ENCODE peak calls at places on chromosome 21, in ten cellular contexts. One of them, this sample, is unnamed. For H3K4me1, the result is how much of the 10 kb centered on the place peaks cover.

GRCh38 chr21:33026878-33027400 is 1.2 kb downstream of the OLIG2 start:
- DNase-seq in body of pancreas: no peak
- DNase-seq in heart left ventricle: no peak
- DNase-seq in adrenal gland: no peak
- DNase-seq in ovary: no peak
- DNase-seq in hepatocyte: no peak
- DNase-seq in CD8-positive, alpha-beta memory T cell: no peak
- DNase-seq in transverse colon: no peak
- DNase-seq in cardiac muscle cell: no peak
- DNase-seq in RWPE2: no peak
- DNase-seq in this sample: no peak

GRCh38 chr21:35268261-35268660 is 219.2 kb upstream of the RUNX1 start:
- DNase-seq in body of pancreas: no peak
- DNase-seq in RWPE2: no peak
- DNase-seq in cardiac muscle cell: no peak
- DNase-seq in heart left ventricle: no peak
- DNase-seq in CD8-positive, alpha-beta memory T cell: no peak
- DNase-seq in hepatocyte: no peak
- DNase-seq in adrenal gland: no peak
- DNase-seq in ovary: no peak
- DNase-seq in transverse colon: no peak
- DNase-seq in this sample: no peak

GRCh38 chr21:14836950-14837349 is 227.8 kb downstream of the NRIP1 start:
- DNase-seq in transverse colon: no peak
- DNase-seq in RWPE2: no peak
- DNase-seq in heart left ventricle: no peak
- DNase-seq in body of pancreas: no peak
- DNase-seq in cardiac muscle cell: no peak
- DNase-seq in adrenal gland: no peak
- DNase-seq in CD8-positive, alpha-beta memory T cell: no peak
- DNase-seq in hepatocyte: no peak
- DNase-seq in ovary: no peak
- DNase-seq in this sample: no peak

GRCh38 chr21:40622531-40622930 is 224.4 kb downstream of the DSCAM start:
- DNase-seq in cardiac muscle cell: peak
- DNase-seq in transverse colon: no peak
- DNase-seq in heart left ventricle: no peak
- DNase-seq in body of pancreas: no peak
- DNase-seq in RWPE2: no peak
- DNase-seq in hepatocyte: peak
- DNase-seq in adrenal gland: no peak
- DNase-seq in ovary: no peak
- DNase-seq in CD8-positive, alpha-beta memory T cell: no peak
- DNase-seq in this sample: no peak

GRCh38 chr21:35565204-35565611 is 495.1 kb downstream of the SETD4 start:
- DNase-seq in cardiac muscle cell: no peak
- DNase-seq in RWPE2: no peak
- DNase-seq in adrenal gland: peak
- DNase-seq in CD8-positive, alpha-beta memory T cell: no peak
- DNase-seq in heart left ventricle: peak
- DNase-seq in body of pancreas: no peak
- DNase-seq in transverse colon: no peak
- DNase-seq in hepatocyte: peak
- DNase-seq in ovary: no peak
- DNase-seq in this sample: peak

GRCh38 chr21:23452384-23453083 is 2154.7 kb downstream of the MRPL39 start:
- DNase-seq in heart left ventricle: no peak
- DNase-seq in CD8-positive, alpha-beta memory T cell: no peak
- DNase-seq in body of pancreas: peak
- DNase-seq in hepatocyte: peak
- DNase-seq in adrenal gland: peak
- DNase-seq in cardiac muscle cell: peak
- DNase-seq in RWPE2: no peak
- DNase-seq in ovary: no peak
- DNase-seq in transverse colon: no peak
- DNase-seq in this sample: peak

GRCh38 chr21:31530918-31531705 is 128.4 kb upstream of the SOD1 start:
- DNase-seq in heart left ventricle: no peak
- DNase-seq in CD8-positive, alpha-beta memory T cell: no peak
- DNase-seq in body of pancreas: peak
- DNase-seq in transverse colon: peak
- DNase-seq in hepatocyte: peak
- DNase-seq in cardiac muscle cell: peak
- DNase-seq in ovary: no peak
- DNase-seq in adrenal gland: no peak
- DNase-seq in RWPE2: no peak
- DNase-seq in this sample: peak

GRCh38 chr21:39852021-39852721 is 15.1 kb upstream of the PCP4 start:
- DNase-seq in hepatocyte: peak
- DNase-seq in ovary: no peak
- DNase-seq in cardiac muscle cell: no peak
- DNase-seq in transverse colon: no peak
- DNase-seq in adrenal gland: no peak
- DNase-seq in body of pancreas: no peak
- DNase-seq in heart left ventricle: no peak
- DNase-seq in CD8-positive, alpha-beta memory T cell: no peak
- DNase-seq in RWPE2: no peak
- DNase-seq in this sample: no peak

GRCh38 chr21:45516071-45516670 is 26.1 kb downstream of the SLC19A1 start:
- DNase-seq in CD8-positive, alpha-beta memory T cell: no peak
- DNase-seq in RWPE2: peak
- DNase-seq in body of pancreas: no peak
- DNase-seq in ovary: peak
- DNase-seq in adrenal gland: peak
- DNase-seq in heart left ventricle: no peak
- DNase-seq in cardiac muscle cell: no peak
- DNase-seq in hepatocyte: no peak
- DNase-seq in transverse colon: no peak
- DNase-seq in this sample: peak

GRCh38 chr21:45516671-45517151 is 25.5 kb downstream of the SLC19A1 start:
- DNase-seq in body of pancreas: no peak
- DNase-seq in ovary: no peak
- DNase-seq in hepatocyte: no peak
- DNase-seq in CD8-positive, alpha-beta memory T cell: no peak
- DNase-seq in adrenal gland: peak
- DNase-seq in RWPE2: peak
- DNase-seq in cardiac muscle cell: no peak
- DNase-seq in transverse colon: no peak
- DNase-seq in heart left ventricle: no peak
- DNase-seq in this sample: peak

GRCh38 chr21:45513741-45514310 is 28.4 kb downstream of the SLC19A1 start:
- DNase-seq in hepatocyte: no peak
- DNase-seq in cardiac muscle cell: no peak
- DNase-seq in heart left ventricle: no peak
- DNase-seq in CD8-positive, alpha-beta memory T cell: no peak
- DNase-seq in ovary: peak
- DNase-seq in transverse colon: no peak
- DNase-seq in RWPE2: peak
- DNase-seq in adrenal gland: no peak
- DNase-seq in body of pancreas: no peak
- DNase-seq in this sample: peak

GRCh38 chr21:45514311-45515021 is 27.8 kb downstream of the SLC19A1 start:
- DNase-seq in heart left ventricle: no peak
- DNase-seq in body of pancreas: no peak
- DNase-seq in transverse colon: no peak
- DNase-seq in CD8-positive, alpha-beta memory T cell: no peak
- DNase-seq in RWPE2: peak
- DNase-seq in ovary: peak
- DNase-seq in cardiac muscle cell: no peak
- DNase-seq in hepatocyte: no peak
- DNase-seq in adrenal gland: no peak
- DNase-seq in this sample: peak

GRCh38 chr21:45515241-45516061 is 26.8 kb downstream of the SLC19A1 start:
- DNase-seq in ovary: peak
- DNase-seq in RWPE2: peak
- DNase-seq in heart left ventricle: no peak
- DNase-seq in body of pancreas: no peak
- DNase-seq in hepatocyte: no peak
- DNase-seq in adrenal gland: peak
- DNase-seq in cardiac muscle cell: no peak
- DNase-seq in transverse colon: no peak
- DNase-seq in CD8-positive, alpha-beta memory T cell: no peak
- DNase-seq in this sample: peak
- H3K4me1 ChIP-seq in ovary: under half
- H3K4me1 ChIP-seq in RWPE2: under half
- H3K4me1 ChIP-seq in heart left ventricle: under half
- H3K4me1 ChIP-seq in body of pancreas: under half
- H3K4me1 ChIP-seq in hepatocyte: under half
- H3K4me1 ChIP-seq in adrenal gland: under half
- H3K4me1 ChIP-seq in cardiac muscle cell: under half
- H3K4me1 ChIP-seq in transverse colon: under half
- H3K4me1 ChIP-seq in CD8-positive, alpha-beta memory T cell: under half
- H3K4me1 ChIP-seq in this sample: under half

GRCh38 chr21:26954591-26955214 is 12.2 kb downstream of the ADAMTS5 start:
- DNase-seq in ovary: no peak
- DNase-seq in heart left ventricle: no peak
- DNase-seq in adrenal gland: no peak
- DNase-seq in hepatocyte: no peak
- DNase-seq in RWPE2: no peak
- DNase-seq in body of pancreas: no peak
- DNase-seq in cardiac muscle cell: no peak
- DNase-seq in CD8-positive, alpha-beta memory T cell: no peak
- DNase-seq in transverse colon: no peak
- DNase-seq in this sample: no peak
- H3K4me1 ChIP-seq in ovary: under half
- H3K4me1 ChIP-seq in heart left ventricle: under half
- H3K4me1 ChIP-seq in adrenal gland: under half
- H3K4me1 ChIP-seq in hepatocyte: under half
- H3K4me1 ChIP-seq in RWPE2: under half
- H3K4me1 ChIP-seq in body of pancreas: under half
- H3K4me1 ChIP-seq in cardiac muscle cell: under half
- H3K4me1 ChIP-seq in CD8-positive, alpha-beta memory T cell: under half
- H3K4me1 ChIP-seq in transverse colon: under half
- H3K4me1 ChIP-seq in this sample: under half

GRCh38 chr21:38809170-38809878 is 3.6 kb downstream of the ETS2 start:
- DNase-seq in ovary: no peak
- DNase-seq in cardiac muscle cell: no peak
- DNase-seq in body of pancreas: no peak
- DNase-seq in RWPE2: no peak
- DNase-seq in CD8-positive, alpha-beta memory T cell: no peak
- DNase-seq in heart left ventricle: no peak
- DNase-seq in transverse colon: peak
- DNase-seq in hepatocyte: no peak
- DNase-seq in adrenal gland: no peak
- DNase-seq in this sample: no peak

GRCh38 chr21:38811257-38811656 is 5.5 kb downstream of the ETS2 start:
- DNase-seq in adrenal gland: no peak
- DNase-seq in transverse colon: no peak
- DNase-seq in hepatocyte: no peak
- DNase-seq in heart left ventricle: no peak
- DNase-seq in CD8-positive, alpha-beta memory T cell: no peak
- DNase-seq in body of pancreas: no peak
- DNase-seq in ovary: no peak
- DNase-seq in cardiac muscle cell: no peak
- DNase-seq in RWPE2: no peak
- DNase-seq in this sample: peak

GRCh38 chr21:38813143-38813542 is 7.4 kb downstream of the ETS2 start:
- DNase-seq in ovary: no peak
- DNase-seq in RWPE2: no peak
- DNase-seq in hepatocyte: no peak
- DNase-seq in transverse colon: no peak
- DNase-seq in adrenal gland: no peak
- DNase-seq in CD8-positive, alpha-beta memory T cell: no peak
- DNase-seq in body of pancreas: no peak
- DNase-seq in heart left ventricle: no peak
- DNase-seq in cardiac muscle cell: no peak
- DNase-seq in this sample: no peak

GRCh38 chr21:38810034-38810825 is 4.5 kb downstream of the ETS2 start:
- DNase-seq in heart left ventricle: no peak
- DNase-seq in RWPE2: no peak
- DNase-seq in CD8-positive, alpha-beta memory T cell: no peak
- DNase-seq in adrenal gland: no peak
- DNase-seq in ovary: no peak
- DNase-seq in transverse colon: no peak
- DNase-seq in hepatocyte: no peak
- DNase-seq in cardiac muscle cell: no peak
- DNase-seq in body of pancreas: no peak
- DNase-seq in this sample: no peak

DNA sequence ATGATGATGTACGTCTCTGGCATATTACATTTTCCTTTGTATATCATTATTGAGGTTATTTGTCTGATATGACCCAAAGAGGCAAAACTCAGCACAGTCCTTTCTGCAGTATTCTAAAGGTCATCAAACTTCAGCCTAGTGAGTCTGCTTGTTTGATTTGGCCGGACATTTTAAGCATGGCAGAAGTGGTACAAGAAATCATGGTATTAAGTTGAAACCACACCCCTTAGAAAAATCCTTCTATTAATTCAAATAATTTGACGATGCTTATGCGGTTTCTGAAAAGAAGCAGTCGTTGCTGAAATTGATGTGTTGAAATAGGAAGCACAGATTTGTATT is 5.1 kb downstream of the ETS2 start:
- DNase-seq in adrenal gland: no peak
- DNase-seq in RWPE2: no peak
- DNase-seq in CD8-positive, alpha-beta memory T cell: no peak
- DNase-seq in transverse colon: no peak
- DNase-seq in body of pancreas: no peak
- DNase-seq in cardiac muscle cell: no peak
- DNase-seq in hepatocyte: no peak
- DNase-seq in heart left ventricle: no peak
- DNase-seq in ovary: no peak
- DNase-seq in this sample: no peak
- H3K4me1 ChIP-seq in adrenal gland: under half
- H3K4me1 ChIP-seq in RWPE2: half or more
- H3K4me1 ChIP-seq in CD8-positive, alpha-beta memory T cell: under half
- H3K4me1 ChIP-seq in transverse colon: half or more
- H3K4me1 ChIP-seq in body of pancreas: under half
- H3K4me1 ChIP-seq in cardiac muscle cell: under half
- H3K4me1 ChIP-seq in hepatocyte: under half
- H3K4me1 ChIP-seq in heart left ventricle: under half
- H3K4me1 ChIP-seq in ovary: under half
- H3K4me1 ChIP-seq in this sample: under half

GRCh38 chr21:26097475-26097874 is 73.1 kb downstream of the APP start:
- DNase-seq in adrenal gland: no peak
- DNase-seq in transverse colon: no peak
- DNase-seq in RWPE2: no peak
- DNase-seq in cardiac muscle cell: no peak
- DNase-seq in heart left ventricle: no peak
- DNase-seq in body of pancreas: no peak
- DNase-seq in ovary: no peak
- DNase-seq in hepatocyte: no peak
- DNase-seq in CD8-positive, alpha-beta memory T cell: no peak
- DNase-seq in this sample: no peak

GRCh38 chr21:26096972-26097371 is 73.6 kb downstream of the APP start:
- DNase-seq in hepatocyte: peak
- DNase-seq in RWPE2: no peak
- DNase-seq in CD8-positive, alpha-beta memory T cell: no peak
- DNase-seq in heart left ventricle: no peak
- DNase-seq in transverse colon: no peak
- DNase-seq in ovary: no peak
- DNase-seq in cardiac muscle cell: no peak
- DNase-seq in adrenal gland: no peak
- DNase-seq in body of pancreas: no peak
- DNase-seq in this sample: no peak

GRCh38 chr21:26099610-26100219 is 70.9 kb downstream of the APP start:
- DNase-seq in hepatocyte: no peak
- DNase-seq in body of pancreas: no peak
- DNase-seq in CD8-positive, alpha-beta memory T cell: no peak
- DNase-seq in ovary: no peak
- DNase-seq in adrenal gland: no peak
- DNase-seq in heart left ventricle: no peak
- DNase-seq in cardiac muscle cell: no peak
- DNase-seq in RWPE2: no peak
- DNase-seq in transverse colon: no peak
- DNase-seq in this sample: no peak

GRCh38 chr21:26100573-26100972 is 70.0 kb downstream of the APP start:
- DNase-seq in RWPE2: no peak
- DNase-seq in adrenal gland: no peak
- DNase-seq in transverse colon: no peak
- DNase-seq in cardiac muscle cell: no peak
- DNase-seq in ovary: no peak
- DNase-seq in CD8-positive, alpha-beta memory T cell: no peak
- DNase-seq in body of pancreas: no peak
- DNase-seq in heart left ventricle: no peak
- DNase-seq in hepatocyte: no peak
- DNase-seq in this sample: no peak

DNA sequence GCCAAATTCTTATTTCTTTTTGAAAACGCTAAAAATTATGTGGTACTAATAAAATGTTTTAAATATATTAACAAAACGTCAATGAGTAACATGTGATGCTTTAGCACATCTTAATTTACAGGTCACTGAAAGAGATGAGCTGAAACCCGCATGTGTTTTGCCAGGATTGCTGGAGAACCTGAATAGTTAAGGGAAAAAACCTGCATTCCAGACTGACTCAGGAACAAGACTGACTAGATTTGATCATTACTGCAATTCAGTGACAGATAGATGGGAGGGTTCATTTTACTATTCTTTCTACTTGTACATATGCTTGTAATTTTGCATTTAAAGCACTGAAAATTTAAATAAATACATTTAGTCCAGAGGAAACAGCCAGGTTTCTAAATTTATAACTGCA is 71.8 kb downstream of the APP start:
- DNase-seq in CD8-positive, alpha-beta memory T cell: no peak
- DNase-seq in hepatocyte: no peak
- DNase-seq in ovary: no peak
- DNase-seq in transverse colon: no peak
- DNase-seq in adrenal gland: no peak
- DNase-seq in heart left ventricle: no peak
- DNase-seq in cardiac muscle cell: no peak
- DNase-seq in body of pancreas: no peak
- DNase-seq in RWPE2: no peak
- DNase-seq in this sample: no peak
- H3K4me1 ChIP-seq in CD8-positive, alpha-beta memory T cell: under half
- H3K4me1 ChIP-seq in hepatocyte: under half
- H3K4me1 ChIP-seq in ovary: under half
- H3K4me1 ChIP-seq in transverse colon: under half
- H3K4me1 ChIP-seq in adrenal gland: under half
- H3K4me1 ChIP-seq in heart left ventricle: under half
- H3K4me1 ChIP-seq in cardiac muscle cell: under half
- H3K4me1 ChIP-seq in body of pancreas: under half
- H3K4me1 ChIP-seq in RWPE2: under half
- H3K4me1 ChIP-seq in this sample: under half

This sample was measured in right lobe of liver.